ENCODE peak calls at places on chromosomes 16 and 17, in eight cellular contexts. C is GM12878, M is HCT116, P is GM23338, T is K562, U is H1, S is HepG2, I is SK-N-MC. Z is an unnamed sample.

GRCh38 chr16:29779474-29779873 is 1.4 kb downstream of the ZG16 start:
- DNase-seq in M (no peak), T (no peak), C (no peak), U (no peak), P (peak; percentile 50), S (peak; percentile 81), I (no peak), Z (no peak)

GRCh38 chr17:57993471-57994365 is 5.7 kb upstream of the VEZF1 start:
- DNase-seq in T (no peak), I (no peak), P (no peak), C (no peak), U (no peak), S (peak; percentile 77), M (no peak), Z (peak; percentile 82)

GRCh38 chr17:65743313-65743665 is 181.8 kb upstream of the AXIN2 start:
- DNase-seq in C (no peak), M (no peak), U (no peak), I (no peak), P (no peak), S (no peak), T (no peak), Z (no peak)

GRCh38 chr17:78230996-78231931 is at the start of gene TMEM235:
- DNase-seq in M (no peak), S (no peak), C (no peak), P (peak; percentile 49), I (no peak), T (no peak), U (no peak), Z (no peak)

GRCh38 chr16:80556481-80556880 is 15.7 kb downstream of the DYNLRB2 start:
- DNase-seq in I (no peak), T (no peak), C (no peak), M (no peak), P (no peak), S (no peak), U (no peak), Z (no peak)

GRCh38 chr17:15744885-15745284 is 12.8 kb downstream of the TBC1D26 start:
- DNase-seq in S (no peak), C (no peak), M (no peak), P (peak; percentile 17), I (no peak), U (no peak), T (no peak), Z (no peak)

GRCh38 chr17:48148029-48148759 is 40.6 kb downstream of the SNX11 start:
- DNase-seq in C (no peak), I (peak; percentile 86), M (no peak), S (no peak), P (no peak), U (no peak), T (no peak), Z (no peak)

GRCh38 chr17:31559647-31560501 is 168.4 kb downstream of the RAB11FIP4 start:
- DNase-seq in C (no peak), T (no peak), I (no peak), P (peak; percentile 49), U (no peak), S (no peak), M (no peak), Z (peak; percentile 56)

GRCh38 chr16:27273670-27274522 is 5.3 kb upstream of the NSMCE1 start:
- DNase-seq in S (peak; percentile 100), M (peak; percentile 97), U (no peak), P (no peak), C (no peak), T (no peak), I (no peak), Z (no peak)

GRCh38 chr17:50681260-50682200 is 26.2 kb downstream of the ANKRD40 start:
- DNase-seq in T (peak; percentile 75), C (no peak), I (peak; percentile 42), U (no peak), P (peak; percentile 71), M (peak; percentile 73), S (peak; percentile 69), Z (peak; percentile 83)

GRCh38 chr17:27810902-27811557 is 10.7 kb upstream of the NOS2 start:
- DNase-seq in I (no peak), M (no peak), U (no peak), C (no peak), T (no peak), S (no peak), P (no peak), Z (peak; percentile 10)

GRCh38 chr16:16982614-16983013 is 488.1 kb downstream of the XYLT1 start:
- DNase-seq in C (no peak), M (no peak), T (no peak), P (no peak), I (no peak), U (no peak), S (no peak), Z (no peak)

GRCh38 chr16:86010680-86011141 is 111.7 kb downstream of the IRF8 start:
- DNase-seq in U (no peak), T (no peak), C (no peak), P (no peak), S (no peak), M (no peak), I (no peak), Z (no peak)

GRCh38 chr16:4654387-4654901 is 29.8 kb downstream of the MGRN1 start:
- DNase-seq in P (no peak), T (no peak), M (no peak), U (no peak), C (no peak), S (no peak), I (no peak), Z (no peak)

GRCh38 chr16:4661661-4662060 is 31.7 kb upstream of the NUDT16L1 start:
- DNase-seq in C (no peak), P (no peak), T (no peak), I (no peak), S (no peak), U (no peak), M (no peak), Z (no peak)

GRCh38 chr17:27363322-27363721 is 69.4 kb downstream of the WSB1 start:
- DNase-seq in I (no peak), M (no peak), P (no peak), T (no peak), U (no peak), S (no peak), C (no peak), Z (no peak)

GRCh38 chr17:45222273-45222993 is 748 bp downstream of the FMNL1 start:
- DNase-seq in P (peak; percentile 73), M (no peak), I (no peak), S (no peak), C (no peak), T (peak; percentile 79), U (no peak), Z (no peak)

GRCh38 chr16:64250866-64251265 is 871.0 kb downstream of the CDH11 start:
- DNase-seq in M (no peak), T (no peak), U (no peak), I (no peak), S (no peak), C (no peak), P (no peak), Z (peak; percentile 10)
- TF ChIP-seq EZH2 in M (no peak), T (no peak), U (no peak), I (no peak), S (no peak), C (no peak), P (no peak), Z (no peak)

GRCh38 chr17:82334204-82334621 is 647 bp upstream of the SECTM1 start:
- DNase-seq in C (no peak), P (no peak), S (no peak), I (no peak), T (no peak), M (no peak), U (no peak), Z (no peak)

GRCh38 chr17:82332669-82333278 is 792 bp downstream of the SECTM1 start:
- DNase-seq in T (peak; percentile 74), C (no peak), M (peak; percentile 38), U (no peak), S (no peak), P (peak; percentile 37), I (no peak), Z (peak; percentile 8)

GRCh38 chr17:82331345-82331939 is 2.1 kb downstream of the SECTM1 start:
- DNase-seq in T (no peak), M (no peak), P (no peak), I (no peak), S (no peak), U (no peak), C (no peak), Z (no peak)

GRCh38 chr17:82334622-82335394 is 1.2 kb upstream of the SECTM1 start:
- DNase-seq in U (no peak), C (no peak), M (no peak), T (no peak), I (no peak), P (no peak), S (no peak), Z (peak; percentile 49)

GRCh38 chr17:82333279-82334171 is at the start of gene SECTM1:
- DNase-seq in U (no peak), M (no peak), C (no peak), I (no peak), T (no peak), P (peak; percentile 71), S (no peak), Z (no peak)
- TF ChIP-seq POLR2AphosphoS5 in U (no peak), M (no peak), C (no peak), I (peak; percentile 43), T (no peak), P (no peak), S (no peak), Z (no peak)

GRCh38 chr17:74970395-74970794 is 2.2 kb downstream of the HID1 start:
- DNase-seq in I (no peak), U (no peak), T (no peak), P (no peak), S (no peak), C (no peak), M (no peak), Z (peak; percentile 24)

GRCh38 chr17:74971069-74971841 is 1.3 kb downstream of the HID1 start:
- DNase-seq in P (no peak), U (no peak), T (no peak), I (no peak), S (no peak), M (no peak), C (no peak), Z (no peak)

GRCh38 chr17:74972973-74973328 is 392 bp upstream of the HID1 start:
- DNase-seq in T (no peak), U (no peak), I (no peak), S (no peak), P (no peak), M (no peak), C (no peak), Z (no peak)

GRCh38 chr17:74972107-74972972 is at the start of gene HID1:
- DNase-seq in S (peak; percentile 73), I (no peak), C (no peak), T (peak; percentile 95), P (peak; percentile 89), M (no peak), U (no peak), Z (peak; percentile 39)

DNA sequence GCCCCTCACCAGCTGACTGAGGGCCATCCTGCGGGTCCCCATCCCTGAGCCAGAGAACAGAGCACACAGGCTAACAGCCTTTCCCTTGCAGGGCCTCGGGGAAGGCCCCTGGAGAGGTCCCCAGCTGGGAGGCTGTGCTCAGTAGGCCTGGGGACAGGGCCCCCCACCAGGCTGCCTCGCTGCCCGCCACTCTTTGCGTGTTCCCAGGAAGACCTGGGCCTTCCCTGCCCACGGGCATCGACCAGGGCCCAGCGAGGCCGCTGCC is 785 bp downstream of the HID1 start:
- DNase-seq in U (no peak), C (no peak), S (no peak), M (no peak), T (no peak), P (no peak), I (no peak), Z (no peak)
- TF ChIP-seq EZH2 in U (no peak), C (no peak), S (no peak), M (no peak), T (no peak), P (no peak), I (no peak), Z (no peak)

GRCh38 chr16:69410285-69410990 is 14.0 kb upstream of the CYB5B start:
- DNase-seq in I (no peak), P (no peak), T (no peak), M (peak; percentile 83), C (no peak), U (no peak), S (no peak), Z (peak; percentile 95)
- TF ChIP-seq POLR2AphosphoS5 in I (no peak), P (no peak), T (no peak), M (peak; percentile 60), C (no peak), U (no peak), S (no peak), Z (peak; percentile 91)